ENCODE peak calls at places on chromosomes 1 and 21, in five cellular contexts. One of them, this sample, is unnamed.

GRCh38 chr1:180213401-180214177 is 16.5 kb upstream of the LHX4 start:
- DNase-seq in GM03348: no peak
- DNase-seq in GDM1: no peak
- DNase-seq in fibroblast of mammary gland: peak; percentile 24
- DNase-seq in right lobe of liver: peak; percentile 6
- DNase-seq in this sample: no peak

GRCh38 chr1:246565751-246566127 is 322 bp downstream of the TFB2M start:
- DNase-seq in GM03348: no peak
- DNase-seq in GDM1: no peak
- DNase-seq in fibroblast of mammary gland: peak; percentile 60
- DNase-seq in right lobe of liver: no peak
- DNase-seq in this sample: no peak

GRCh38 chr1:177746168-177746567 is 223.7 kb downstream of the SEC16B start:
- DNase-seq in GM03348: no peak
- DNase-seq in GDM1: no peak
- DNase-seq in fibroblast of mammary gland: no peak
- DNase-seq in right lobe of liver: no peak
- DNase-seq in this sample: no peak

GRCh38 chr1:208499021-208499420 is 254.8 kb upstream of the PLXNA2 start:
- DNase-seq in GM03348: no peak
- DNase-seq in GDM1: no peak
- DNase-seq in fibroblast of mammary gland: no peak
- DNase-seq in right lobe of liver: no peak
- DNase-seq in this sample: no peak

GRCh38 chr1:12453400-12454343 is 164.3 kb downstream of the DHRS3 start:
- DNase-seq in GM03348: no peak
- DNase-seq in GDM1: no peak
- DNase-seq in fibroblast of mammary gland: no peak
- DNase-seq in right lobe of liver: peak; percentile 61
- DNase-seq in this sample: no peak

GRCh38 chr1:162385702-162386101 is 4.2 kb downstream of the C1orf226 start:
- DNase-seq in GM03348: no peak
- DNase-seq in GDM1: no peak
- DNase-seq in fibroblast of mammary gland: no peak
- DNase-seq in right lobe of liver: no peak
- DNase-seq in this sample: no peak

GRCh38 chr1:23273450-23274133 is 56.3 kb upstream of the HTR1D start:
- DNase-seq in GM03348: peak; percentile 52
- DNase-seq in GDM1: no peak
- DNase-seq in fibroblast of mammary gland: peak; percentile 72
- DNase-seq in right lobe of liver: no peak
- DNase-seq in this sample: no peak

GRCh38 chr1:90174246-90174645 is 179.3 kb downstream of the ZNF326 start:
- DNase-seq in GM03348: no peak
- DNase-seq in GDM1: no peak
- DNase-seq in fibroblast of mammary gland: no peak
- DNase-seq in right lobe of liver: no peak
- DNase-seq in this sample: no peak

GRCh38 chr21:14120091-14120734 is 90.5 kb downstream of the LIPI start:
- DNase-seq in GM03348: peak; percentile 5
- DNase-seq in GDM1: peak; percentile 21
- DNase-seq in fibroblast of mammary gland: peak; percentile 36
- DNase-seq in right lobe of liver: peak; percentile 63
- DNase-seq in this sample: peak; percentile 9

GRCh38 chr21:32359719-32360260 is 33.0 kb downstream of the URB1 start:
- DNase-seq in GM03348: peak; percentile 29
- DNase-seq in GDM1: no peak
- DNase-seq in fibroblast of mammary gland: peak; percentile 7
- DNase-seq in right lobe of liver: peak; percentile 30
- DNase-seq in this sample: no peak

GRCh38 chr1:214290399-214291037 is 9.6 kb downstream of the SMYD2 start:
- DNase-seq in GM03348: no peak
- DNase-seq in GDM1: no peak
- DNase-seq in fibroblast of mammary gland: no peak
- DNase-seq in right lobe of liver: no peak
- DNase-seq in this sample: no peak

GRCh38 chr1:85289207-85289847 is 12.9 kb upstream of the BCL10 start:
- DNase-seq in GM03348: peak; percentile 74
- DNase-seq in GDM1: peak; percentile 4
- DNase-seq in fibroblast of mammary gland: peak; percentile 96
- DNase-seq in right lobe of liver: no peak
- DNase-seq in this sample: no peak

GRCh38 chr21:44448651-44449131 is 6.6 kb upstream of the LRRC3 start:
- DNase-seq in GM03348: no peak
- DNase-seq in GDM1: no peak
- DNase-seq in fibroblast of mammary gland: no peak
- DNase-seq in right lobe of liver: no peak
- DNase-seq in this sample: no peak

GRCh38 chr1:39407496-39407888 is 83.9 kb upstream of the BMP8A start:
- DNase-seq in GM03348: no peak
- DNase-seq in GDM1: no peak
- DNase-seq in fibroblast of mammary gland: no peak
- DNase-seq in right lobe of liver: no peak
- DNase-seq in this sample: no peak

GRCh38 chr1:182527680-182528079 is 61.4 kb downstream of the RNASEL start:
- DNase-seq in GM03348: no peak
- DNase-seq in GDM1: no peak
- DNase-seq in fibroblast of mammary gland: peak; percentile 3
- DNase-seq in right lobe of liver: no peak
- DNase-seq in this sample: no peak

GRCh38 chr1:7398982-7399381 is 372.1 kb upstream of the VAMP3 start:
- DNase-seq in GM03348: no peak
- DNase-seq in GDM1: no peak
- DNase-seq in fibroblast of mammary gland: no peak
- DNase-seq in right lobe of liver: no peak
- DNase-seq in this sample: no peak

GRCh38 chr1:243473281-243474210 is 217.7 kb downstream of the SDCCAG8 start:
- DNase-seq in GM03348: peak; percentile 48
- DNase-seq in GDM1: no peak
- DNase-seq in fibroblast of mammary gland: peak; percentile 59
- DNase-seq in right lobe of liver: no peak
- DNase-seq in this sample: no peak

GRCh38 chr1:154574715-154575114 is 7.1 kb downstream of the CHRNB2 start:
- DNase-seq in GM03348: no peak
- DNase-seq in GDM1: no peak
- DNase-seq in fibroblast of mammary gland: peak; percentile 57
- DNase-seq in right lobe of liver: no peak
- DNase-seq in this sample: peak; percentile 8

GRCh38 chr1:19024532-19024931 is 68.1 kb upstream of the IFFO2 start:
- DNase-seq in GM03348: no peak
- DNase-seq in GDM1: no peak
- DNase-seq in fibroblast of mammary gland: no peak
- DNase-seq in right lobe of liver: no peak
- DNase-seq in this sample: no peak

GRCh38 chr1:77556045-77556444 is 126.4 kb downstream of the ZZZ3 start:
- DNase-seq in GM03348: no peak
- DNase-seq in GDM1: peak; percentile 33
- DNase-seq in fibroblast of mammary gland: no peak
- DNase-seq in right lobe of liver: no peak
- DNase-seq in this sample: no peak

GRCh38 chr1:172997941-172998361 is 52.8 kb downstream of the TNFSF18 start:
- DNase-seq in GM03348: no peak
- DNase-seq in GDM1: no peak
- DNase-seq in fibroblast of mammary gland: no peak
- DNase-seq in right lobe of liver: no peak
- DNase-seq in this sample: no peak

GRCh38 chr1:248860007-248860406 is 1.1 kb upstream of the ZNF692 start:
- DNase-seq in GM03348: no peak
- DNase-seq in GDM1: no peak
- DNase-seq in fibroblast of mammary gland: no peak
- DNase-seq in right lobe of liver: no peak
- DNase-seq in this sample: no peak

GRCh38 chr21:42321231-42321630 is 6.0 kb upstream of the TFF3 start:
- DNase-seq in GM03348: no peak
- DNase-seq in GDM1: no peak
- DNase-seq in fibroblast of mammary gland: no peak
- DNase-seq in right lobe of liver: no peak
- DNase-seq in this sample: no peak

GRCh38 chr1:91631718-91632330 is 131.2 kb downstream of the CDC7 start:
- DNase-seq in GM03348: no peak
- DNase-seq in GDM1: no peak
- DNase-seq in fibroblast of mammary gland: no peak
- DNase-seq in right lobe of liver: no peak
- DNase-seq in this sample: no peak

GRCh38 chr1:89994231-89994804 is 592 bp upstream of the ZNF326 start:
- DNase-seq in GM03348: no peak
- DNase-seq in GDM1: no peak
- DNase-seq in fibroblast of mammary gland: no peak
- DNase-seq in right lobe of liver: no peak
- DNase-seq in this sample: no peak

This sample was measured in anterior cingulate cortex.